ENCODE peak calls at places on chromosomes 12 and 14, in ten cellular contexts. One of them, this sample, is unnamed.

GRCh38 chr14:52391866-52392600 is 77.9 kb downstream of the PTGER2 start:
- DNase-seq in amygdala: no peak
- DNase-seq in foreskin melanocyte: peak
- DNase-seq in H9: no peak
- DNase-seq in CD8-positive, alpha-beta memory T cell: no peak
- DNase-seq in D341Med: no peak
- DNase-seq in activated naive CD4-positive, alpha-beta T cell: no peak
- DNase-seq in cardiac fibroblast: peak
- DNase-seq in mesendoderm: no peak
- DNase-seq in non-pigmented ciliary epithelial cell: no peak
- DNase-seq in this sample: no peak

GRCh38 chr14:52067873-52068740 is 752 bp downstream of the NID2 start:
- DNase-seq in amygdala: no peak
- DNase-seq in foreskin melanocyte: no peak
- DNase-seq in H9: peak
- DNase-seq in CD8-positive, alpha-beta memory T cell: no peak
- DNase-seq in D341Med: no peak
- DNase-seq in activated naive CD4-positive, alpha-beta T cell: no peak
- DNase-seq in cardiac fibroblast: peak
- DNase-seq in mesendoderm: peak
- DNase-seq in non-pigmented ciliary epithelial cell: no peak
- DNase-seq in this sample: no peak

GRCh38 chr12:1493781-1494180 is 100.6 kb downstream of the FBXL14 start:
- DNase-seq in amygdala: no peak
- DNase-seq in foreskin melanocyte: no peak
- DNase-seq in H9: peak
- DNase-seq in CD8-positive, alpha-beta memory T cell: no peak
- DNase-seq in D341Med: no peak
- DNase-seq in activated naive CD4-positive, alpha-beta T cell: no peak
- DNase-seq in cardiac fibroblast: no peak
- DNase-seq in mesendoderm: no peak
- DNase-seq in non-pigmented ciliary epithelial cell: no peak
- DNase-seq in this sample: no peak

GRCh38 chr14:21846227-21846885 is 172.7 kb upstream of the OR4E1 start:
- DNase-seq in amygdala: peak
- DNase-seq in foreskin melanocyte: no peak
- DNase-seq in H9: peak
- DNase-seq in CD8-positive, alpha-beta memory T cell: peak
- DNase-seq in D341Med: no peak
- DNase-seq in activated naive CD4-positive, alpha-beta T cell: peak
- DNase-seq in cardiac fibroblast: no peak
- DNase-seq in mesendoderm: peak
- DNase-seq in non-pigmented ciliary epithelial cell: no peak
- DNase-seq in this sample: peak

GRCh38 chr14:100684154-100684553 is 42.5 kb upstream of the DLK1 start:
- DNase-seq in amygdala: no peak
- DNase-seq in foreskin melanocyte: no peak
- DNase-seq in H9: no peak
- DNase-seq in CD8-positive, alpha-beta memory T cell: no peak
- DNase-seq in D341Med: no peak
- DNase-seq in activated naive CD4-positive, alpha-beta T cell: no peak
- DNase-seq in cardiac fibroblast: no peak
- DNase-seq in mesendoderm: no peak
- DNase-seq in non-pigmented ciliary epithelial cell: no peak
- DNase-seq in this sample: no peak

GRCh38 chr14:67416085-67416484 is 4.1 kb upstream of the PLEK2 start:
- DNase-seq in amygdala: no peak
- DNase-seq in foreskin melanocyte: no peak
- DNase-seq in H9: no peak
- DNase-seq in CD8-positive, alpha-beta memory T cell: no peak
- DNase-seq in D341Med: no peak
- DNase-seq in activated naive CD4-positive, alpha-beta T cell: no peak
- DNase-seq in cardiac fibroblast: no peak
- DNase-seq in mesendoderm: no peak
- DNase-seq in non-pigmented ciliary epithelial cell: no peak
- DNase-seq in this sample: no peak

GRCh38 chr12:68434391-68435007 is 102.3 kb upstream of the MDM1 start:
- DNase-seq in amygdala: no peak
- DNase-seq in foreskin melanocyte: no peak
- DNase-seq in H9: no peak
- DNase-seq in CD8-positive, alpha-beta memory T cell: no peak
- DNase-seq in D341Med: no peak
- DNase-seq in activated naive CD4-positive, alpha-beta T cell: no peak
- DNase-seq in cardiac fibroblast: no peak
- DNase-seq in mesendoderm: no peak
- DNase-seq in non-pigmented ciliary epithelial cell: no peak
- DNase-seq in this sample: no peak

GRCh38 chr12:31525496-31526157 is 65.3 kb downstream of the DENND5B start:
- DNase-seq in amygdala: no peak
- DNase-seq in foreskin melanocyte: no peak
- DNase-seq in H9: no peak
- DNase-seq in CD8-positive, alpha-beta memory T cell: no peak
- DNase-seq in D341Med: no peak
- DNase-seq in activated naive CD4-positive, alpha-beta T cell: no peak
- DNase-seq in cardiac fibroblast: no peak
- DNase-seq in mesendoderm: no peak
- DNase-seq in non-pigmented ciliary epithelial cell: no peak
- DNase-seq in this sample: no peak

GRCh38 chr12:69933115-69933552 is 108.1 kb downstream of the MYRFL start:
- DNase-seq in amygdala: no peak
- DNase-seq in foreskin melanocyte: no peak
- DNase-seq in H9: peak
- DNase-seq in CD8-positive, alpha-beta memory T cell: no peak
- DNase-seq in D341Med: no peak
- DNase-seq in activated naive CD4-positive, alpha-beta T cell: no peak
- DNase-seq in cardiac fibroblast: no peak
- DNase-seq in mesendoderm: peak
- DNase-seq in non-pigmented ciliary epithelial cell: no peak
- DNase-seq in this sample: no peak

GRCh38 chr12:128387811-128388422 is 120.9 kb downstream of the TMEM132C start:
- DNase-seq in amygdala: peak
- DNase-seq in foreskin melanocyte: no peak
- DNase-seq in H9: peak
- DNase-seq in CD8-positive, alpha-beta memory T cell: no peak
- DNase-seq in D341Med: peak
- DNase-seq in activated naive CD4-positive, alpha-beta T cell: no peak
- DNase-seq in cardiac fibroblast: peak
- DNase-seq in mesendoderm: peak
- DNase-seq in non-pigmented ciliary epithelial cell: no peak
- DNase-seq in this sample: peak

GRCh38 chr12:132623072-132623869 is 4.7 kb downstream of the P2RX2 start:
- DNase-seq in amygdala: no peak
- DNase-seq in foreskin melanocyte: no peak
- DNase-seq in H9: no peak
- DNase-seq in CD8-positive, alpha-beta memory T cell: no peak
- DNase-seq in D341Med: no peak
- DNase-seq in activated naive CD4-positive, alpha-beta T cell: no peak
- DNase-seq in cardiac fibroblast: no peak
- DNase-seq in mesendoderm: no peak
- DNase-seq in non-pigmented ciliary epithelial cell: no peak
- DNase-seq in this sample: no peak

GRCh38 chr14:21093769-21094681 is 4.4 kb downstream of the ZNF219 start:
- DNase-seq in amygdala: no peak
- DNase-seq in foreskin melanocyte: peak
- DNase-seq in H9: peak
- DNase-seq in CD8-positive, alpha-beta memory T cell: no peak
- DNase-seq in D341Med: peak
- DNase-seq in activated naive CD4-positive, alpha-beta T cell: no peak
- DNase-seq in cardiac fibroblast: no peak
- DNase-seq in mesendoderm: peak
- DNase-seq in non-pigmented ciliary epithelial cell: no peak
- DNase-seq in this sample: no peak